ENCODE peak calls at places on chromosomes 5 and 9, in nine cellular contexts. X is cardiac muscle cell; B is activated CD8-positive, alpha-beta T cell treated with anti-CD3 and anti-CD28 coated beads for 36 hours; U is GM12878; C is epithelial cell of esophagus; I is upper lobe of right lung; G is progenitor cell of endocrine pancreas; E is endothelial cell; K is mesothelial cell of epicardium. A is an unnamed sample.

GRCh38 chr5:68288756-68289134 is 73.2 kb downstream of the PIK3R1 start:
- DNase-seq in X (peak; percentile 51), B (no peak), C (no peak), K (no peak), E (no peak), I (no peak), U (no peak), G (no peak), A (no peak)

GRCh38 chr5:126937796-126938195 is 92.6 kb downstream of the MARCHF3 start:
- DNase-seq in K (no peak), G (no peak), X (no peak), U (no peak), B (no peak), C (no peak), E (no peak), I (no peak), A (no peak)

GRCh38 chr5:111548992-111549649 is 36.8 kb upstream of the STARD4 start:
- DNase-seq in B (no peak), X (peak; percentile 17), E (no peak), G (no peak), U (no peak), K (no peak), I (no peak), C (no peak), A (no peak)

GRCh38 chr5:88829053-88829452 is 53.9 kb downstream of the MEF2C start:
- DNase-seq in G (no peak), I (no peak), C (no peak), X (no peak), U (no peak), B (no peak), K (no peak), E (no peak), A (no peak)

GRCh38 chr9:92600742-92601261 is 65.0 kb upstream of the ECM2 start:
- DNase-seq in U (no peak), I (no peak), X (no peak), K (no peak), E (no peak), B (no peak), G (no peak), C (peak; percentile 40), A (no peak)

GRCh38 chr9:18473551-18474279 is at the start of gene ADAMTSL1:
- DNase-seq in G (no peak), E (peak; percentile 64), X (peak; percentile 82), U (no peak), C (peak; percentile 17), I (no peak), K (peak; percentile 43), B (no peak), A (no peak)

GRCh38 chr5:180343110-180343845 is 9.9 kb downstream of the GFPT2 start:
- DNase-seq in E (no peak), X (no peak), C (no peak), U (no peak), G (no peak), I (no peak), K (no peak), B (no peak), A (no peak)

GRCh38 chr5:155834271-155834975 is 492.5 kb upstream of the SGCD start:
- DNase-seq in U (no peak), I (no peak), C (no peak), E (no peak), B (no peak), K (no peak), G (no peak), X (no peak), A (no peak)

GRCh38 chr9:99490736-99491135 is 268.7 kb downstream of the SEC61B start:
- DNase-seq in E (no peak), G (no peak), C (no peak), K (no peak), U (no peak), X (no peak), I (no peak), B (no peak), A (no peak)

GRCh38 chr5:147341382-147341781 is 106.6 kb downstream of the STK32A start:
- DNase-seq in B (no peak), K (no peak), I (no peak), U (no peak), X (no peak), C (no peak), E (no peak), G (no peak), A (no peak)

GRCh38 chr5:147344861-147345260 is 110.0 kb downstream of the STK32A start:
- DNase-seq in X (no peak), E (no peak), B (no peak), G (no peak), K (no peak), C (no peak), I (no peak), U (no peak), A (no peak)

GRCh38 chr5:147349241-147349640 is 114.4 kb downstream of the STK32A start:
- DNase-seq in X (peak; percentile 2), K (no peak), C (no peak), E (no peak), G (no peak), B (no peak), U (no peak), I (no peak), A (no peak)

GRCh38 chr5:147348046-147348445 is 113.2 kb downstream of the STK32A start:
- DNase-seq in E (no peak), C (peak; percentile 73), K (no peak), G (no peak), X (no peak), B (no peak), U (no peak), I (no peak), A (no peak)

DNA sequence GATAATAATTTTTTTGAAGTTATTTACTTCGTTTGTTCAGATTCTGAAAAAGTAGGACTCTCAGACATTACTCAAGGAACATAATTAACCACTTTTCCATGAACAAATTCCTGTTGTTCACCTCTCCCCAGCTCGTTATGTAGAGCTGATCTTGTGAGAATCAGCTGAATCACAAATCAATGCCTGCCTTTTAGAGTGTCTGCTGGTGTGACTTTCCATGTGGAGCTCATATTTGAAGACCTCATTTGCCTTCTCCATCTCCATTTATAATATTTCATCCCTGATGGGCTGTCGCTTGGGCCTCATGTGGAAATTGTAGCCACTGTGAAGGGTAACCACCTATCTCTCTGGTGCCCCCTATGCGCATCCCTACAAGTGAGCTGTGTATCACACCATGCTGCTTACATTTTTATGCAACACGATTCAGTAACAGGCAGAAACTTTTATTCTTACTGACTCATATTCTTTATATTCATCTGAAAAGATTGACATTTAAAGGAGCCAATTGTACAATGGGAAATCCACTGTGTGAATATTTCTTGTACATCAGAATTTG is 111.3 kb downstream of the STK32A start:
- DNase-seq in K (no peak), E (no peak), I (no peak), C (no peak), B (no peak), U (no peak), G (no peak), X (no peak), A (no peak)
- TF ChIP-seq CTCF in K (no peak), E (no peak), I (no peak), C (no peak), B (no peak), U (no peak), G (no peak), X (no peak), A (no peak)

GRCh38 chr9:36140086-36141084 is 3.9 kb downstream of the GLIPR2 start:
- DNase-seq in K (no peak), G (no peak), X (no peak), E (no peak), I (no peak), B (peak; percentile 63), U (no peak), C (no peak), A (no peak)

GRCh38 chr9:36143242-36143641 is 6.7 kb downstream of the GLIPR2 start:
- DNase-seq in K (no peak), C (no peak), B (no peak), X (no peak), E (no peak), G (no peak), I (no peak), U (no peak), A (no peak)

GRCh38 chr9:36142510-36143161 is 6.1 kb downstream of the GLIPR2 start:
- DNase-seq in B (no peak), G (no peak), K (no peak), X (no peak), E (no peak), I (no peak), C (no peak), U (no peak), A (no peak)

GRCh38 chr9:36141761-36142160 is 5.2 kb downstream of the GLIPR2 start:
- DNase-seq in G (no peak), E (no peak), X (no peak), B (no peak), U (no peak), C (no peak), K (no peak), I (no peak), A (no peak)

GRCh38 chr9:36141288-36141687 is 4.8 kb downstream of the GLIPR2 start:
- DNase-seq in G (no peak), K (no peak), U (no peak), E (no peak), C (peak; percentile 65), X (peak; percentile 30), I (no peak), B (no peak), A (no peak)
- TF ChIP-seq CTCF in G (peak; percentile 12), K (no peak), U (no peak), E (no peak), C (peak; percentile 38), X (peak; percentile 48), I (peak; percentile 24), B (no peak), A (peak; percentile 17)

DNA sequence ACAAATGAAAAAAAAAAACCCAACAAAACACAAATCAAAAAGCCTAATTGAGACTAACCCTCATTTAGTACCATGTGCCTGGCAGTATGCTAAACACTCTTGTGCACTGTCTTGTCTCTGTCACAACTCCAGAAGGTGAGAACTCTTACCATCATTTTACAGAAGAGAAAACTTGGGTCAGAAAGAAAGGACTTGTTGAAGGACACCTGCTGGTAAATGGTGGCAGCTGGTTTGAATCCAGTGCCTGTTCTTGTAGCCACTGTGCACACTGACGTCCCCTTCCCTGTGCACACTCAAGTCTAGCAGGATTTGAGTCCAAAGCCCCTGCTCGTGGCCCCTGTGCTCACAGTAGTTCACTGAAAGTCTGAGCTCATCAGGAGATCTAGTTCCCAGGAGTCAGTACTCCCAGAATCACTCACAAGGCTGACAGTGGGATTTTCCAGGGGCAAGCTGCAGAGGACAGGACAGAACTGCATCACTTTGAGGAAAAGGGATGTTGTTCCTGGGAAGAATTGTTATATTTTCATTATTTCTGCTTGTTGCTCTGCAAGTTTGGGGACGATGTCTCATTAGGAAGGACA is 43.0 kb upstream of the HSD17B4 start:
- DNase-seq in G (no peak), U (no peak), I (no peak), E (no peak), X (no peak), C (no peak), K (no peak), B (peak; percentile 31), A (no peak)
- TF ChIP-seq CTCF in G (no peak), U (peak; percentile 42), I (no peak), E (no peak), X (no peak), C (peak; percentile 9), K (no peak), B (no peak), A (no peak)

GRCh38 chr9:73919712-73920111 is 577.4 kb upstream of the RORB start:
- DNase-seq in B (no peak), G (no peak), C (no peak), U (no peak), X (no peak), E (no peak), K (no peak), I (no peak), A (no peak)

GRCh38 chr9:73911814-73912213 is 585.3 kb upstream of the RORB start:
- DNase-seq in E (no peak), U (no peak), G (no peak), B (no peak), K (no peak), I (no peak), X (no peak), C (no peak), A (no peak)

GRCh38 chr9:73916016-73916673 is 581.0 kb upstream of the RORB start:
- DNase-seq in B (no peak), U (no peak), C (peak; percentile 46), X (peak; percentile 59), K (no peak), G (no peak), E (peak; percentile 9), I (no peak), A (no peak)
- TF ChIP-seq CTCF in B (no peak), U (no peak), C (peak; percentile 48), X (peak; percentile 4), K (no peak), G (peak; percentile 54), E (no peak), I (no peak), A (peak; percentile 41)